ENCODE peak calls at places on chromosomes 3 and 15, in eight cellular contexts. W, F, C, N, D, B, P and A are unnamed samples.

GRCh38 chr15:49904296-49904695 is 214.7 kb downstream of the ATP8B4 start:
- DNase-seq in W (no peak), F (no peak), C (no peak), N (no peak), D (no peak), B (no peak), P (no peak), A (peak)

GRCh38 chr15:79172032-79172481 is 81.5 kb upstream of the RASGRF1 start:
- DNase-seq in W (no peak), F (no peak), C (no peak), N (no peak), D (no peak), B (no peak), P (peak), A (no peak)

GRCh38 chr15:96849501-96849900 is 519.0 kb downstream of the NR2F2 start:
- DNase-seq in W (peak), F (peak), C (peak), N (no peak), D (no peak), B (no peak), P (no peak), A (no peak)

GRCh38 chr3:155325263-155325835 is 31.9 kb upstream of the STRIT1 start:
- DNase-seq in W (no peak), F (no peak), C (no peak), N (no peak), D (no peak), B (peak), P (peak), A (no peak)

GRCh38 chr3:11711826-11712225 is 68.1 kb upstream of the VGLL4 start:
- DNase-seq in W (no peak), F (no peak), C (no peak), N (no peak), D (no peak), B (no peak), P (no peak), A (peak)

GRCh38 chr3:17430574-17430973 is 311.9 kb downstream of the TBC1D5 start:
- DNase-seq in W (peak), F (no peak), C (no peak), N (no peak), D (no peak), B (no peak), P (no peak), A (no peak)

GRCh38 chr3:113712129-113712528 is 15.7 kb upstream of the USF3 start:
- DNase-seq in W (no peak), F (peak), C (peak), N (no peak), D (no peak), B (no peak), P (no peak), A (no peak)

GRCh38 chr3:125194061-125194848 is 18.3 kb downstream of the SLC12A8 start:
- DNase-seq in W (peak), F (no peak), C (peak), N (no peak), D (no peak), B (no peak), P (no peak), A (peak)

GRCh38 chr3:124965413-124965812 is 30.9 kb upstream of the MUC13 start:
- DNase-seq in W (no peak), F (peak), C (no peak), N (no peak), D (no peak), B (peak), P (no peak), A (no peak)

GRCh38 chr15:41829959-41830646 is 2.2 kb downstream of the JMJD7 start:
- DNase-seq in W (no peak), F (no peak), C (peak), N (no peak), D (no peak), B (no peak), P (no peak), A (no peak)

GRCh38 chr3:179186426-179186825 is 38.3 kb downstream of the PIK3CA start:
- DNase-seq in W (no peak), F (no peak), C (no peak), N (no peak), D (no peak), B (no peak), P (no peak), A (no peak)

GRCh38 chr3:42012935-42013651 is 51.2 kb upstream of the ULK4 start:
- DNase-seq in W (peak), F (peak), C (peak), N (peak), D (no peak), B (peak), P (peak), A (no peak)

GRCh38 chr3:127525373-127525772 is 65.2 kb downstream of the TPRA1 start:
- DNase-seq in W (no peak), F (no peak), C (peak), N (no peak), D (no peak), B (no peak), P (no peak), A (peak)

GRCh38 chr3:13530241-13531009 is 18.5 kb upstream of the FBLN2 start:
- DNase-seq in W (no peak), F (no peak), C (no peak), N (no peak), D (no peak), B (no peak), P (no peak), A (no peak)

GRCh38 chr15:76338555-76339301 is 2.2 kb downstream of the ISL2 start:
- DNase-seq in W (no peak), F (no peak), C (no peak), N (no peak), D (no peak), B (no peak), P (no peak), A (no peak)

DNA sequence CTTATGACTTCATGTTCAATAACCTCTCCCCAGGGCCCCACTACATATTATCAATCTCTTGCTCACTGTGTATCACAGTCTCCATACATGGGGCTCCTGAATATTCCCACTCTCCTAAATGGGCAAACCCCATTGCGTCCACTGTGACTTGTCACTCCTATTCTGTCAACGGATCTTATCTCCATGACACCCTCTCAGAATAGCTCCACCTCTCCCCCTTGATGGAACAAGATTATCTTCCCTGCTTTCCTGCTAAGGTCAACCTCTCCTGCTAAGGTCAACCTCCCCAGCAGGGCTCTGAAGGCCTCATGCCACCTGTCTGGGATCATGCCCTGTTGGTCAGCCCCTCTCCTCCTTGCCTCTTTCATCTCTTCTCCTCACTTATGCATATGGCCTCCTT is 1.8 kb downstream of the CLDN18 start:
- DNase-seq in W (no peak), F (no peak), C (no peak), N (no peak), D (no peak), B (no peak), P (no peak), A (no peak)
- TF ChIP-seq CTCF in W (no peak), F (no peak), C (no peak), N (no peak), D (no peak), B (no peak), P (no peak), A (no peak)

DNA sequence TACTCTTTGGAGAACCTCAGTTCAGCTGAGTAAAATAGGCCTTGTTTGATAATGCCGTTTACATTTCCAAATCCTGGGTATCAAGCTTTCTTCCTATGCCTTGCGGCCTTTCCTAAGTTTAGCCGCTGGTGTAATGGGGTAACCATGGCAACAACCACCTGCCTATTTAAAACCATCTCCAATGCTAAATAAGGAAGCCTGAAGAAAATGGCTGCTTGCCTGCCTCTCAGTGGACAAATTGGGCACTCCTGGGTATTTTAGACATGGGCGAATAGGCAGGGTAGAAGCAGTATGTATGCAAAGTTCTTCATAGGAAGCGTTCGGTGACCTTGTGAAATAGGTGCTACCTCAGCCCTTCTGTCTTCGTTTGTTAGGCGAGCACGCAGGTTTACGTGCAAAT is 122.7 kb downstream of the DGKG start:
- DNase-seq in W (peak), F (no peak), C (no peak), N (no peak), D (no peak), B (no peak), P (peak), A (no peak)
- TF ChIP-seq CTCF in W (no peak), F (no peak), C (peak), N (no peak), D (no peak), B (no peak), P (no peak), A (peak)

DNA sequence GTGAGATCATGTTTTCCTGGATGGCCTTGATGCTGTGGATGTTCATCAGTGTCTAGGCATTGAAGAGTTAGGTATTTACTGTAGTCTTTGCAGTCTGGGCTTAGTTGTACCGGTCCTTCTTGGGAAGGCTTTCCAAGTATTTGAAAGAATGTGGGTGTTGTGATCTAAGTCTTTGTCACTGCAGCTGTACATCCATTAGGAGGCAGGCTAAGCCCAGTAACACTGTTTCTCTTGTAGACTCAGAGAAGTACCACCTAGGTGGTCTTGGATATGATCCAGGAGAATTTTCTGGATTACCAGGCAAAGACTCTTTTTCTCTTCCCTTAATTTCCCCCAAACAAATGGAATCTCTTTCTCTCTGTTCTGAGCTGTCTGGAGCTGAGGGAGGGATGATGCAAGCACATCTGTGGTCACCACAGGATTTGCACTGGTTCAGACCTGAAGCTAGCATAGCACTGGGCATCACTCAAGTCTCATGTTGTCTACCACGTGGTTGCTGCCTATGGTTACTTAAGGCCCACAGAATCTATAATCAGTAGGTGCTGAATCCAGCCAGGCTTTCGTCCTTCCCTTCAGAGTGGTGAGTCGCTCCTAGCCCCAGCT is 227.6 kb downstream of the NECTIN3 start:
- DNase-seq in W (no peak), F (no peak), C (peak), N (no peak), D (no peak), B (no peak), P (no peak), A (peak)
- TF ChIP-seq CTCF in W (no peak), F (no peak), C (peak), N (no peak), D (no peak), B (no peak), P (no peak), A (peak)

GRCh38 chr3:49563040-49563578 is 8.8 kb downstream of the BSN start:
- DNase-seq in W (no peak), F (no peak), C (no peak), N (no peak), D (no peak), B (no peak), P (peak), A (no peak)
- TF ChIP-seq CTCF in W (no peak), F (no peak), C (no peak), N (no peak), D (no peak), B (no peak), P (no peak), A (no peak)